ENCODE peak calls at places on chromosomes 3 and 15, in five cellular contexts. U, B, C, W and E are unnamed samples.

GRCh38 chr3:106206613-106207012 is 337.8 kb upstream of the CBLB start:
- DNase-seq in B (no peak), C (no peak), W (no peak), U (no peak), E (no peak)

GRCh38 chr15:101813803-101814534 is 2.0 kb downstream of the OR4F15 start:
- DNase-seq in C (no peak), U (no peak), B (no peak), W (no peak), E (no peak)

GRCh38 chr15:100083572-100083971 is 258.2 kb downstream of the ADAMTS17 start:
- DNase-seq in W (no peak), U (no peak), B (no peak), C (no peak), E (no peak)

GRCh38 chr3:70201975-70202374 is 110.5 kb downstream of the MDFIC2 start:
- DNase-seq in W (no peak), B (no peak), C (no peak), U (no peak), E (no peak)

GRCh38 chr15:58332676-58333400 is 99.0 kb upstream of the LIPC start:
- DNase-seq in W (no peak), C (no peak), U (peak; percentile 43), B (peak; percentile 77), E (peak; percentile 36)

GRCh38 chr15:88621789-88622604 is 857 bp downstream of the AEN start:
- DNase-seq in U (peak; percentile 62), W (no peak), C (no peak), B (peak; percentile 76), E (peak; percentile 64)

GRCh38 chr3:140022061-140022781 is 87.2 kb downstream of the CLSTN2 start:
- DNase-seq in B (no peak), U (no peak), W (no peak), C (no peak), E (no peak)

GRCh38 chr3:50516048-50516871 is 12.8 kb upstream of the CACNA2D2 start:
- DNase-seq in C (peak; percentile 77), W (no peak), U (no peak), B (peak; percentile 68), E (peak; percentile 20)

GRCh38 chr3:128060473-128061381 is 8.5 kb downstream of the SEC61A1 start:
- DNase-seq in W (no peak), C (no peak), B (no peak), U (no peak), E (no peak)

GRCh38 chr15:96330450-96331140 is at the start of gene NR2F2:
- DNase-seq in W (peak; percentile 53), B (peak; percentile 95), C (peak; percentile 88), U (peak; percentile 91), E (peak; percentile 93)

GRCh38 chr3:11143476-11143875 is 10.8 kb upstream of the HRH1 start:
- DNase-seq in C (no peak), U (no peak), B (no peak), W (no peak), E (no peak)

GRCh38 chr15:56835598-56836275 is 82.7 kb upstream of the TCF12 start:
- DNase-seq in B (no peak), U (no peak), W (no peak), C (no peak), E (no peak)

GRCh38 chr3:25542571-25543039 is 114.5 kb downstream of the RARB start:
- DNase-seq in W (no peak), C (no peak), B (no peak), U (no peak), E (no peak)

GRCh38 chr3:66655119-66655518 is 154.3 kb upstream of the LRIG1 start:
- DNase-seq in U (no peak), W (no peak), B (no peak), C (no peak), E (no peak)

GRCh38 chr3:72896996-72897757 is 9.3 kb downstream of the GXYLT2 start:
- DNase-seq in U (no peak), W (no peak), C (no peak), B (no peak), E (no peak)

GRCh38 chr3:34207826-34208225 is 409.4 kb downstream of the PDCD6IP start:
- DNase-seq in C (no peak), U (no peak), B (no peak), W (no peak), E (no peak)

GRCh38 chr15:93321881-93322282 is 232.9 kb upstream of the RGMA start:
- DNase-seq in C (no peak), B (peak; percentile 78), U (no peak), W (no peak), E (no peak)

GRCh38 chr3:134369231-134369741 is 5.0 kb downstream of the AMOTL2 start:
- DNase-seq in C (no peak), B (no peak), W (no peak), U (no peak), E (no peak)

GRCh38 chr3:43465109-43465508 is 156.7 kb downstream of the ANO10 start:
- DNase-seq in U (no peak), B (no peak), C (no peak), W (no peak), E (no peak)

GRCh38 chr15:90580086-90580485 is 50.4 kb downstream of the CRTC3 start:
- DNase-seq in C (no peak), B (no peak), U (no peak), W (no peak), E (no peak)

GRCh38 chr3:78785004-78785403 is 982.8 kb downstream of the ROBO1 start:
- DNase-seq in C (no peak), U (no peak), B (no peak), W (no peak), E (no peak)

GRCh38 chr3:14301558-14301957 is 100.8 kb upstream of the SLC6A6 start:
- DNase-seq in B (peak; percentile 63), U (no peak), W (no peak), C (no peak), E (no peak)

GRCh38 chr3:34780294-34780693 is 859.0 kb upstream of the ARPP21 start:
- DNase-seq in C (no peak), B (no peak), W (no peak), U (no peak), E (no peak)

GRCh38 chr3:126676919-126677705 is 22.2 kb upstream of the TXNRD3 start:
- DNase-seq in U (no peak), W (no peak), C (peak; percentile 22), B (no peak), E (no peak)

GRCh38 chr3:48042071-48042760 is 26.0 kb upstream of the MAP4 start:
- DNase-seq in U (no peak), W (peak; percentile 16), B (no peak), C (no peak), E (no peak)

GRCh38 chr15:35736150-35736549 is 190.2 kb upstream of the DPH6 start:
- DNase-seq in C (no peak), B (peak; percentile 5), U (no peak), W (no peak), E (no peak)

GRCh38 chr3:114274929-114275328 is 18.9 kb upstream of the TIGIT start:
- DNase-seq in C (no peak), B (no peak), W (no peak), U (no peak), E (no peak)

GRCh38 chr15:76258460-76258859 is 52.8 kb downstream of the ETFA start:
- DNase-seq in U (no peak), W (no peak), B (no peak), C (no peak), E (no peak)

GRCh38 chr15:68555348-68556037 is 23.3 kb upstream of the CORO2B start:
- DNase-seq in B (no peak), U (no peak), C (no peak), W (no peak), E (no peak)

GRCh38 chr15:68553594-68553993 is 25.2 kb upstream of the CORO2B start:
- DNase-seq in B (no peak), W (no peak), U (no peak), C (no peak), E (no peak)

GRCh38 chr15:68552773-68553172 is 26.0 kb upstream of the CORO2B start:
- DNase-seq in U (no peak), C (no peak), W (no peak), B (no peak), E (no peak)

GRCh38 chr15:68554716-68555347 is 24.0 kb upstream of the CORO2B start:
- DNase-seq in U (no peak), C (no peak), B (no peak), W (no peak), E (no peak)

GRCh38 chr15:68553994-68554715 is 24.6 kb upstream of the CORO2B start:
- DNase-seq in W (no peak), C (peak; percentile 94), B (peak; percentile 61), U (peak; percentile 76), E (peak; percentile 73)
- TF ChIP-seq KDM1A in W (no peak), C (no peak), B (no peak), U (no peak), E (no peak)

DNA sequence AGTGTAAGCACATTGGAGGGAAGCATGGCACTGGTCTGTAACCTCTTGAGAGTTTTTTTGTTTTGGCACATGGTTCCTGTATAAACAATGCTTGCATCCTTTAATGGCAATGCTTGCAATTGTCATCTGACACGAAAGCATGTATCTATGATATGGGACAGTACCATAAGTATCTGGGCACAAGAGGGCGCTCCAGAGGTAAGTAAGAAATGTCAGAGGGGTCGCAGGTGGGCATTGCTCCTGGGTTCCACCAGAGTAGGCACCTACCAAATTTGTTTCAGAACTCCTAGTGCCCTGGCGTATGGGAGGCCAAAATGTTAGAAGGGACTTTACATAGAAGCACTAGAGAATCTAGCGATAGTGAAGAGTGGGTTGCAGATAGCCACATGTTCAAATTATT is 58.7 kb upstream of the BCHE start:
- DNase-seq in B (peak; percentile 37), C (peak; percentile 84), W (no peak), U (no peak), E (peak; percentile 20)
- TF ChIP-seq KDM1A in B (no peak), C (no peak), W (no peak), U (no peak), E (no peak)

DNA sequence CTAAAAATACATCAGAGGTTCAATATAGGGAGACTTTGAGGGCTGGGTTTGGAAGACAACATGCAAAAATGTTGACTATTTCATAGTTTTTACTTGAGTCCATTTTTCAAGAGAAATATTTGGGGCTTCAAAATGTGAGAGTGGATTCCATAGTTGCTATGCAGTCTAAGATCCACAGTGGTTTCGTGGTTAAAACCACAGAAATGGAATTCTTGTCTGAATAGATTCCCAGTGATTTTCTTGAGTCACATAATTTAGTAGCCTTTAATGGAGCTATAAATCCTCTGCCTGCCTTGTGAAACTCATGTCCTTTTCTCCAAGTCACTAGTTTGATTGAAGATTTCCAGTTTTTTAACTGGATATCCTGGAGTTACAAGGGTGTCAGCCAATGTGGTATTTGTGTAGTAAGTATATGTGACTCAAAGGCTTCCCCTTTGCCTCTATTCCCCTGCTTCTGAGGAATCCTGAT is 94.7 kb upstream of the RBMS3 start:
- DNase-seq in C (no peak), U (no peak), W (no peak), B (no peak), E (no peak)
- TF ChIP-seq KDM1A in C (no peak), U (no peak), W (no peak), B (no peak), E (no peak)

DNA sequence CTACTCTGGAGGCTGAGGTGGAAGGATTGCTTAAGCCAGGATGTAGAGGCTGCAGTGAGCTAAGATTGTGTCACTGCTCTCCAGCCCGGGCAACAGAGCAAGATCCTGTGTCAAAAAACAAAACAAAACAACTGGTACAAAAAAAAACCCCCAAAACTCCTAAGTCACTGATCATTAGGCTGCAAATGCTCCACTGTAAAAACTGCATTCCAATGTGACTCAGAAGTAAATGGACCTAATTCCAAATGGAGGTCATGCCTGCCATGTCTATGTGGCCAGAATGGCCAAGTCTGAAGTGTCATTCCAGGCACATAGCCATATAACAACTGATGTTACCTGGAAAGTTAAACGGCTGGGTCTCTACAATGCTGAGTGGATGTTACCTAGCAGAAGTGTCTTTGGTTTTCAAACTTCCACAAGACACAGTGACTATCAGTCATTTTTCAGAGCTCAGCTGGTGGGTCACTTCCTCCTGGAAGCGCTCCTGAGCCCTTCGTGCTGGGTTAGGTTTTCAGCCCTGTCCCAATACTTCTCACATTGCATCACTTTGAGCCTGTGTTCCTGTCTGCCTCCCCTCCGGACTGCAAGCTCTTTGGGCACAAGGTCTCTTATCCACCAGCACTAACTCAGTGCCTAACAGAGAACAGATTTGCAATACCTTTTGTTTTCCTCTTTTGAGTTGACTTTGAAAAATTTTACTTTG is 10.6 kb downstream of the FSTL1 start:
- DNase-seq in U (no peak), C (no peak), B (no peak), W (no peak), E (no peak)
- TF ChIP-seq KDM1A in U (no peak), C (no peak), B (no peak), W (no peak), E (no peak)